ENCODE peak calls at places on chromosome 5, in six cellular contexts. One of them, this sample, is unnamed.

GRCh38 chr5:81826128-81826527 is 75.2 kb upstream of the SSBP2 start:
- DNase-seq in uterus: no peak
- DNase-seq in hepatocyte: no peak
- DNase-seq in H9: no peak
- DNase-seq in NB4: no peak
- DNase-seq in stimulated activated CD8-positive, alpha-beta memory T cell treated with anti-CD3 and anti-CD28 coated beads, Interleukin-7, amount 100 ng/mL, for 1 hour: no peak
- DNase-seq in this sample: no peak

GRCh38 chr5:142295084-142295758 is 29.6 kb downstream of the SPRY4 start:
- DNase-seq in uterus: no peak
- DNase-seq in hepatocyte: no peak
- DNase-seq in H9: peak
- DNase-seq in NB4: no peak
- DNase-seq in stimulated activated CD8-positive, alpha-beta memory T cell treated with anti-CD3 and anti-CD28 coated beads, Interleukin-7, amount 100 ng/mL, for 1 hour: no peak
- DNase-seq in this sample: no peak

GRCh38 chr5:62931551-62931950 is 352.9 kb downstream of the LRRC70 start:
- DNase-seq in uterus: no peak
- DNase-seq in hepatocyte: peak
- DNase-seq in H9: no peak
- DNase-seq in NB4: no peak
- DNase-seq in stimulated activated CD8-positive, alpha-beta memory T cell treated with anti-CD3 and anti-CD28 coated beads, Interleukin-7, amount 100 ng/mL, for 1 hour: no peak
- DNase-seq in this sample: no peak

GRCh38 chr5:120655828-120656435 is 191.8 kb downstream of the PRR16 start:
- DNase-seq in uterus: no peak
- DNase-seq in hepatocyte: peak
- DNase-seq in H9: peak
- DNase-seq in NB4: peak
- DNase-seq in stimulated activated CD8-positive, alpha-beta memory T cell treated with anti-CD3 and anti-CD28 coated beads, Interleukin-7, amount 100 ng/mL, for 1 hour: no peak
- DNase-seq in this sample: no peak

GRCh38 chr5:16577677-16578076 is 39.1 kb downstream of the RETREG1 start:
- DNase-seq in uterus: no peak
- DNase-seq in hepatocyte: no peak
- DNase-seq in H9: peak
- DNase-seq in NB4: peak
- DNase-seq in stimulated activated CD8-positive, alpha-beta memory T cell treated with anti-CD3 and anti-CD28 coated beads, Interleukin-7, amount 100 ng/mL, for 1 hour: no peak
- DNase-seq in this sample: no peak

GRCh38 chr5:116806879-116807278 is 232.3 kb upstream of the SEMA6A start:
- DNase-seq in uterus: no peak
- DNase-seq in hepatocyte: no peak
- DNase-seq in H9: no peak
- DNase-seq in NB4: no peak
- DNase-seq in stimulated activated CD8-positive, alpha-beta memory T cell treated with anti-CD3 and anti-CD28 coated beads, Interleukin-7, amount 100 ng/mL, for 1 hour: no peak
- DNase-seq in this sample: no peak

GRCh38 chr5:31809037-31809910 is 170.3 kb downstream of the PDZD2 start:
- DNase-seq in uterus: peak
- DNase-seq in hepatocyte: peak
- DNase-seq in H9: peak
- DNase-seq in NB4: peak
- DNase-seq in stimulated activated CD8-positive, alpha-beta memory T cell treated with anti-CD3 and anti-CD28 coated beads, Interleukin-7, amount 100 ng/mL, for 1 hour: no peak
- DNase-seq in this sample: peak

GRCh38 chr5:149001154-149001553 is 61.7 kb downstream of the SH3TC2 start:
- DNase-seq in uterus: no peak
- DNase-seq in hepatocyte: no peak
- DNase-seq in H9: no peak
- DNase-seq in NB4: no peak
- DNase-seq in stimulated activated CD8-positive, alpha-beta memory T cell treated with anti-CD3 and anti-CD28 coated beads, Interleukin-7, amount 100 ng/mL, for 1 hour: no peak
- DNase-seq in this sample: no peak

GRCh38 chr5:58363444-58363843 is 96.4 kb downstream of the PLK2 start:
- DNase-seq in uterus: no peak
- DNase-seq in hepatocyte: no peak
- DNase-seq in H9: no peak
- DNase-seq in NB4: no peak
- DNase-seq in stimulated activated CD8-positive, alpha-beta memory T cell treated with anti-CD3 and anti-CD28 coated beads, Interleukin-7, amount 100 ng/mL, for 1 hour: no peak
- DNase-seq in this sample: no peak